ENCODE peak calls at places on chromosomes 7 and 10, in four cellular contexts. E, J, F and D are unnamed samples.

GRCh38 chr10:72322030-72322279 is 32.8 kb downstream of the DNAJB12 start:
- DNase-seq in J (no peak), F (no peak), E (no peak), D (no peak)

GRCh38 chr10:59090804-59091203 is 85.6 kb upstream of the PHYHIPL start:
- DNase-seq in E (no peak), J (no peak), F (no peak), D (no peak)

GRCh38 chr7:47702096-47702495 is 120.2 kb upstream of the TNS3 start:
- DNase-seq in J (no peak), E (no peak), F (no peak), D (no peak)

GRCh38 chr10:87094373-87095240 is at the start of the genes GLUD1 and SHLD2:
- DNase-seq in F (peak; percentile 84), E (peak; percentile 96), J (peak; percentile 97), D (peak; percentile 67)

GRCh38 chr7:33998487-33998886 is 93.1 kb downstream of the BMPER start:
- DNase-seq in F (no peak), J (peak; percentile 61), E (peak; percentile 72), D (no peak)

GRCh38 chr7:5584821-5585220 is 161.2 kb upstream of the TNRC18 start:
- DNase-seq in J (no peak), E (no peak), F (no peak), D (no peak)

GRCh38 chr10:11871470-11871869 is 48.3 kb downstream of the PROSER2 start:
- DNase-seq in J (no peak), E (peak; percentile 26), F (no peak), D (no peak)

GRCh38 chr7:3630081-3630480 is 329.0 kb downstream of the SDK1 start:
- DNase-seq in J (no peak), E (no peak), F (no peak), D (no peak)

GRCh38 chr10:19724287-19724686 is 91.9 kb upstream of the PLXDC2 start:
- DNase-seq in F (no peak), E (no peak), J (no peak), D (no peak)

GRCh38 chr7:229184-229964 is 37.0 kb downstream of the FAM20C start:
- DNase-seq in J (peak; percentile 94), F (no peak), E (peak; percentile 89), D (no peak)

GRCh38 chr10:8059191-8059936 is 4.9 kb downstream of the GATA3 start:
- DNase-seq in J (no peak), E (no peak), F (peak; percentile 44), D (no peak)

GRCh38 chr10:8060010-8060703 is 5.7 kb downstream of the GATA3 start:
- DNase-seq in J (no peak), E (no peak), F (peak; percentile 72), D (no peak)

GRCh38 chr10:8060704-8061121 is 6.2 kb downstream of the GATA3 start:
- DNase-seq in J (no peak), F (peak; percentile 19), E (no peak), D (no peak)

GRCh38 chr10:8063128-8063908 is 8.8 kb downstream of the GATA3 start:
- DNase-seq in E (no peak), J (no peak), F (no peak), D (no peak)

DNA sequence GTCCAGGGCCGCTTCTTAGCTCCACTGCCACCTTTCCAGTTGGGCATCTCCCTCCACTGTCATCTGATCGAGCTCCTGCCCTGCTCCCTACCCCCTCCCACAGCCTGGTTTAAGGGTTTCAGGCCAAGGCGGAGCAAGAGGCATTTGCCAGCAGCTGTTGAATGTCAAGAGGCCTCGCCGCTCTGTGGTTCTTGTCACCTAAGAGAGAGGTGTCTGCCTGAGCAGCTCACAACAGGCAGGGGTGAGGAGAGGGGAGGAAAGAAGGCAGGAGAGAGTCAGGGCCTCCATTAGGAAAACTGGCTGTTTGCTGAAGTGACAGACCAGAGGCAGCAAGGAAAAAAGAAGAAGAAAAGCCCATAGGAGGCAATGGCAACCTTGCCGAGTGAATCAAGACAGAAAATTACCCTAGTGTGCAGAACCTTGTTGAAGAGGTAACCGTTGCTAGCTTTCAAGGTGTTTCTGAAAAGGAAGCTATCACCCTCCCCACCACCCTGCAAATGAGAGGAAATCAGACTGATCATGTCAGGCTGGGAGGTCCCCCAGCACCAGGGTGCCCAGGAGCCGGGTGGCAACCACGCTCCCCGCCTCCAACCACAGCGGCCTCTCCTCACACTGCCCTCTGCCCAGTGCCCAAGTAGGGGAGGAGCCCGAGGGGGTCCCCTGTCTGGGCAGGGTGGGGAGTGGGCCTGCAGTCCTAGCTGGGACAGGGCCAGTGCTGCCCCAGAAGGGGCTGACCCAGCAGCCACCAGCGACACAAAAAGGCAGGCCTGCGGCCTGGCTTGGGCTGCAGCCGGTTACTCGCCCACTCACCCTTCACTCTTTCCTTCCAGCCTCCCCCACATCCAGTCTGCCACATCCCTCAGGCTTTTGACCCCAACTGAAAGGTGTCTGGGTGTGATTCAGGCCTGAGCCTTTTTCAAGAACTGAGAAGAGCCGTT is 7.1 kb downstream of the GATA3 start:
- DNase-seq in F (peak; percentile 63), J (no peak), E (no peak), D (no peak)
- H3K4me3 ChIP-seq in F (peak overlapping the region; percentile 51), J (no peak overlapping the region), E (no peak overlapping the region), D (no peak overlapping the region)

DNA sequence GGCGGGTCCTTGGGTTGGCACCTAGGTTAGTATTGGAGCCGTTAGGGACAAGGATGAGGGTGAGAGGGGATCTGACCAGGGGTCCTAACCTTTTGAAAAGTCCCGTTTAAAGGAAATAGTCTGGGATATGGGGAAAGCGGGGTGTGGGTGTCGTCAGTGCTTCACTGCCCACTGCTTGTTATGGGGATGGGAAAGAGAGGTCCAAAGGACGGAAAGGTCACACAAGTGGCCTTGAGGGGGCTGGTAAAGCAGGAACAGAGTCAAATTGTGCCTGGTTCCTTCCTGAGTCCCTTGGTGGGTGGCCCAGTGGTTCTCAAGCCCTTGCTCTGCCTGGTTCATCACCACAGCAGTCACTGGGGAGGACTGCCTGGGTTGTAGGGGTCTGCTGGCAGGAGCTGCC is 2.6 kb upstream of the ZNF775 start:
- DNase-seq in E (no peak), F (no peak), J (no peak), D (no peak)
- H3K4me1 ChIP-seq in E (peaks cover 37% of the 10 kb centered on the region), F (peaks cover 30% of the 10 kb centered on the region), J (no peaks in the 10 kb centered on the region), D (peaks cover 39% of the 10 kb centered on the region)

DNA sequence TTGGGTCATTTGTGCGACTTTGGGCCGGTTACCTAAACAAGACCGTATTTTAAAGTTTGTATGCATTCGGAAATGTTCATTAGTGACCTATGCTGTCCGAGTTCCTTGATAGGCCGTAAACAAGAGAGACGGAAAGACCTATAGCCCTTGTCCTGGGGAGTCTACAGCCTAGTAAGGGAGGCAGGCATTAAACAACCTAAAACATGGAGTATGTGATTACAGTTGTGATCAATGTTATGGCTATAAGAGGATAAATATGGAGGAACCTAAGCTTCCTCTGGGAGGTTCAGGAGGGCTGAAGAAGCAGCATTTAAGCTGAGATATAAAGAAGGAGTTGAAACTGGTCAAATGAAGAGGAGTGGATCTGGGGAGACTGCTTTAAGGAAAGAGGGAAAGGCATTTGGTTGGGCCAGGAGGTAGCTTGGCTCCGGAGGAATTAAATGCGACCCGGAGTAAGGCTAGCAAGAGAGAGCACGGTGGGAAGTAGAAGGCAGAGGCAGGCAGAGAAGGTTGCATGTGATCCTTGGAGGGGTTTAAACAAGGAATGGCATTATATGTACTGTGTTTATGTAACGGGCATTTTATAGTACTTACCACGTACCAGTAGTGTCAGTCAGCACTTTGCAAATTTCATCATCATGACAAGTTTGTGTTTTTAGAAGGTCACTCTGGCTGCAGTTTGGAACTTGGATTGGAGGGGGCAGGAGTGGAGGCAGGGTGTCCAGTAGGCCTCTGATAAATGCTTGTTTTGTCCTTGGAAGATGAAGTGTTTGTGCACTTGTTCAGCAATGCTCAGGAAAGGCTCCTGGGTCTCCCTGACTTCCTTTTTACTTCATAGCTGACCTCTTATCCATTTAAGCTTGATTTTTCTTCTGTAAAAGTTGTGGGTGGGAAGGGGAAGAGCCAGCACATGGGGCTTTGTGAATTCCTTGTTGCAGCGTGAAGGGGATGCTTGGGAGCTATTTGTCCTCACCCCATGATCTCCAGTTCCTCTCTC is 1.0 kb upstream of the AVPI1 start:
- DNase-seq in J (no peak), E (no peak), F (no peak), D (no peak)
- H3K4me3 ChIP-seq in J (no peak overlapping the region), E (peak overlapping the region; percentile 74), F (peak overlapping the region; percentile 80), D (peak overlapping the region; percentile 82)

DNA sequence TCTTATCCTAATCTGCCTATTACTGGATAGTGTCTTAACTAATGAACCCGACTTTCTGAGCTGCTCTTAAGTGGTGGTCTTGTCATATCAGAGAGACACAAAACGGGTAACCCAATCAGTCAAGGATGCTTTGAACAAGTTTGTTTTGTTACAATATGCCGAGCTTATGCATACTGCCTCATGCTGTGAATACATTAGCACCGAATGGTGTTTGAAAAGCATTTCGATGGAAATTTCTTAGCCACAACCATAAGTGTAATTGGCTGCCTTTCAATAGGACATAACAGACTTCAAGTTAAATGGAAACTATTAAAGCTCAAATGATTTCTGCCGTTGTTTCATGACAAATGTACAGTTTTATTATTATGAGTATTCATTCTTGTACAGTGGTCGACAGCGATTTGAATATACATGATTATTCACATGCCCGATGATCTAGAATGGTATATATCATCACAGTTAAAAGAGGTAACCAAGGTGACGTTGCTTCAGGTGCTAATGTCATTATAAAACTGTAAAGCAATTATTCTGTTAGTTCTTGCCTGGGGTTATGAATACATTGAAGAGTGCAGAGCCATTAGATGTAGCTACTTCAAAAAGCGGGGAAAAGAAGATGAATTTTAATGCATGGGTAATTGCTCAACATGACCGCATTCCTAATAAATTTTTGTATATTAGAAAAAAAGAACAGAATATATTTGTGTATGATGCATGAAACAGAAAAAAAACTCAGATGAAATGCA is 118.8 kb downstream of the EBF3 start:
- DNase-seq in J (no peak), E (no peak), F (no peak), D (no peak)
- H3K4me1 ChIP-seq in J (no peaks in the 10 kb centered on the region), E (no peaks in the 10 kb centered on the region), F (no peaks in the 10 kb centered on the region), D (no peaks in the 10 kb centered on the region)

GRCh38 chr10:26437637-26438461 is at the start of gene APBB1IP:
- DNase-seq in F (peak; percentile 48), J (peak; percentile 89), E (peak; percentile 88), D (peak; percentile 39)
- H3K4me3 ChIP-seq in F (peak within 1 kb of the TSS; percentile 95), J (no peak within 1 kb of the TSS), E (peak within 1 kb of the TSS; percentile 56), D (peak within 1 kb of the TSS; percentile 30)